ENCODE peak calls at places on chromosomes 12 and 14, in five cellular contexts. Q is neural crest cell, O is WTC11, B is GM06990, I is GM10248. W is an unnamed sample.
A peak's percentile ranks its signal among the peaks of the same experiment; 100 is the strongest.

GRCh38 chr12:78725951-78726550 is 138.5 kb upstream of the SYT1 start:
- DNase-seq in Q (no peak), O (no peak), B (no peak), I (no peak), W (no peak)

GRCh38 chr14:66403183-66403582 is 83.0 kb upstream of the CCDC196 start:
- DNase-seq in Q (no peak), O (no peak), B (peak; percentile 8), I (peak; percentile 11), W (no peak)

GRCh38 chr14:94935901-94936300 is 166.0 kb upstream of the GSC start:
- DNase-seq in Q (no peak), O (no peak), B (no peak), I (no peak), W (no peak)

GRCh38 chr14:59918824-59919581 is 941 bp upstream of the LRRC9 start:
- DNase-seq in Q (no peak), O (no peak), B (no peak), I (peak; percentile 42), W (peak; percentile 38)

GRCh38 chr12:67222302-67222701 is 46.9 kb upstream of the CAND1 start:
- DNase-seq in Q (no peak), O (no peak), B (no peak), I (no peak), W (no peak)

GRCh38 chr12:1421091-1421902 is 173.1 kb downstream of the FBXL14 start:
- DNase-seq in Q (no peak), O (no peak), B (no peak), I (no peak), W (no peak)

GRCh38 chr14:104979758-104980591 is 1.8 kb upstream of the AHNAK2 start:
- DNase-seq in Q (no peak), O (no peak), B (no peak), I (no peak), W (no peak)

GRCh38 chr12:95763809-95764253 is 26.7 kb downstream of the NTN4 start:
- DNase-seq in Q (no peak), O (no peak), B (no peak), I (no peak), W (no peak)

GRCh38 chr12:50986961-50987737 is 34.8 kb downstream of the HIGD1C start:
- DNase-seq in Q (peak; percentile 21), O (peak; percentile 21), B (peak; percentile 12), I (peak; percentile 35), W (peak; percentile 86)

GRCh38 chr12:21677622-21678277 is 20.1 kb upstream of the LDHB start:
- DNase-seq in Q (no peak), O (no peak), B (no peak), I (no peak), W (no peak)

GRCh38 chr12:6752181-6752930 is 585 bp downstream of the MLF2 start:
- DNase-seq in Q (no peak), O (peak; percentile 54), B (no peak), I (peak; percentile 48), W (no peak)

GRCh38 chr14:93207468-93208308 is 632 bp downstream of the UBR7 start:
- DNase-seq in Q (peak; percentile 49), O (peak; percentile 68), B (no peak), I (peak; percentile 62), W (peak; percentile 37)

GRCh38 chr12:101097829-101098580 is 112.0 kb downstream of the SLC5A8 start:
- DNase-seq in Q (no peak), O (no peak), B (no peak), I (no peak), W (no peak)

GRCh38 chr14:55583942-55584468 is 4.0 kb downstream of the KTN1 start:
- DNase-seq in Q (no peak), O (no peak), B (no peak), I (no peak), W (no peak)

GRCh38 chr14:74290415-74290814 is 12.3 kb downstream of the ABCD4 start:
- DNase-seq in Q (no peak), O (peak; percentile 33), B (no peak), I (no peak), W (no peak)

GRCh38 chr12:5733136-5733755 is 211.8 kb downstream of the ANO2 start:
- DNase-seq in Q (no peak), O (no peak), B (no peak), I (no peak), W (no peak)

GRCh38 chr12:50842637-50843493 is at the start of gene TMPRSS12:
- DNase-seq in Q (no peak), O (peak; percentile 85), B (no peak), I (no peak), W (no peak)

GRCh38 chr12:44334347-44334746 is 498.5 kb downstream of the TMEM117 start:
- DNase-seq in Q (no peak), O (no peak), B (no peak), I (no peak), W (no peak)

GRCh38 chr12:75725505-75726120 is 214.2 kb upstream of the KRR1 start:
- DNase-seq in Q (no peak), O (no peak), B (no peak), I (no peak), W (no peak)

GRCh38 chr12:117318591-117318990 is 42.8 kb downstream of the NOS1 start:
- DNase-seq in Q (no peak), O (no peak), B (no peak), I (no peak), W (no peak)

GRCh38 chr14:104221636-104222375 is 83.4 kb downstream of the KIF26A start:
- DNase-seq in Q (no peak), O (peak; percentile 4), B (no peak), I (no peak), W (no peak)

GRCh38 chr12:54240129-54240528 is 39.8 kb downstream of the CBX5 start:
- DNase-seq in Q (no peak), O (no peak), B (no peak), I (no peak), W (no peak)

GRCh38 chr14:61322011-61322798 is 826 bp downstream of the PRKCH start:
- DNase-seq in Q (no peak), O (peak; percentile 27), B (peak; percentile 73), I (no peak), W (no peak)

GRCh38 chr12:18165422-18165871 is 75.5 kb upstream of the RERGL start:
- DNase-seq in Q (no peak), O (no peak), B (peak; percentile 65), I (peak; percentile 18), W (no peak)

GRCh38 chr12:11040162-11040561 is 9.0 kb upstream of the TAS2R31 start:
- DNase-seq in Q (no peak), O (no peak), B (no peak), I (no peak), W (no peak)

GRCh38 chr12:95240556-95240955 is 22.9 kb downstream of the VEZT start:
- DNase-seq in Q (no peak), O (no peak), B (peak; percentile 18), I (peak; percentile 18), W (no peak)

GRCh38 chr12:58424735-58425379 is 483.5 kb downstream of the ATP23 start:
- DNase-seq in Q (no peak), O (no peak), B (no peak), I (no peak), W (no peak)

GRCh38 chr12:124720687-124721500 is 142.8 kb downstream of the SCARB1 start:
- DNase-seq in Q (no peak), O (no peak), B (no peak), I (no peak), W (no peak)

GRCh38 chr12:96094201-96094600 is 58.8 kb upstream of the LTA4H start:
- DNase-seq in Q (no peak), O (peak; percentile 42), B (no peak), I (no peak), W (no peak)

GRCh38 chr14:65495196-65495595 is 82.7 kb downstream of the FUT8 start:
- DNase-seq in Q (no peak), O (no peak), B (no peak), I (no peak), W (no peak)

GRCh38 chr14:73802431-73803188 is 49.0 kb upstream of the PTGR2 start:
- DNase-seq in Q (no peak), O (peak; percentile 27), B (no peak), I (no peak), W (no peak)

GRCh38 chr14:96737869-96738268 is 59.3 kb upstream of the VRK1 start:
- DNase-seq in Q (no peak), O (no peak), B (no peak), I (no peak), W (no peak)

DNA sequence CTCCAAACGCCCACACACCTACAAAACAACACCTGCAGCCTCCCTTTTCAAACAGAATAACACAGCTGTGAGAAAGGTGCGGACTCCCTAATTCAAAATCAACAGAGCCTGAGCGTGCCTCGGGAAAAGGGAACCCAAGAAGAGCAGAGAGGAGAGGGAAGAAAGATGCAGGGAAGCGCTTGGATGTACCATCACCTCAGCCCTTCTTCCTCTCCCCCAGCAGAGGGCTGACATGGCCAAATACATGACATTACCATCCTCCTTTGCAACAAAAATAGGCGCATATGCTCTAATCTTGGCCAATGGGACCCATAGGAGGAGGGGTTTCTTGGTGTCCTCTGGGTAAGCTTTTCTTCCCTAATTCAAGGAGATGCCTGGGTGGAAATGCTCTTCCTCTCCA is 78.0 kb downstream of the CPSF2 start:
- DNase-seq in Q (no peak), O (no peak), B (no peak), I (no peak), W (no peak)
- TF ChIP-seq CTCF in Q (no peak), O (no peak), B (no peak), I (no peak), W (no peak)

GRCh38 chr14:31897581-31898186 is 179.4 kb upstream of the ARHGAP5 start:
- DNase-seq in Q (no peak), O (no peak), B (no peak), I (no peak), W (no peak)
- TF ChIP-seq CTCF in Q (no peak), O (no peak), B (no peak), I (no peak), W (no peak)

GRCh38 chr12:112539221-112539620 is 120.5 kb downstream of the PTPN11 start:
- DNase-seq in Q (no peak), O (no peak), B (no peak), I (no peak), W (no peak)
- TF ChIP-seq CTCF in Q (peak; percentile 32), O (no peak), B (no peak), I (no peak), W (no peak)

GRCh38 chr14:100904307-100905019 is 941 bp upstream of the RTL1 start:
- DNase-seq in Q (peak; percentile 68), O (peak; percentile 75), B (no peak), I (no peak), W (no peak)
- TF ChIP-seq CTCF in Q (peak; percentile 69), O (no peak), B (no peak), I (no peak), W (no peak)